ENCODE peak calls at places on chromosomes 6 and 20, in seven cellular contexts. R, L, G, O, A, H and M are unnamed samples. For H3K27me3, the result is how much of the 10 kb centered on the place peaks cover.

GRCh38 chr6:30570263-30570662 is 979 bp upstream of the ABCF1 start:
- DNase-seq in R (no peak), L (no peak), G (no peak), O (no peak), A (no peak), H (no peak), M (no peak)

GRCh38 chr6:148109732-148110131 is 232.9 kb upstream of the SASH1 start:
- DNase-seq in R (peak), L (no peak), G (no peak), O (no peak), A (no peak), H (no peak), M (no peak)

GRCh38 chr20:64168381-64169088 is 4.3 kb downstream of the MYT1 start:
- DNase-seq in R (no peak), L (no peak), G (no peak), O (no peak), A (no peak), H (no peak), M (no peak)

GRCh38 chr20:3763691-3764601 is 3.6 kb downstream of the ADISSP start:
- DNase-seq in R (no peak), L (no peak), G (no peak), O (no peak), A (peak), H (no peak), M (no peak)

GRCh38 chr6:47651505-47651944 is 46.9 kb upstream of the ADGRF4 start:
- DNase-seq in R (no peak), L (no peak), G (no peak), O (no peak), A (no peak), H (no peak), M (no peak)

GRCh38 chr20:34210271-34210670 is 31.0 kb upstream of the ASIP start:
- DNase-seq in R (no peak), L (no peak), G (no peak), O (no peak), A (no peak), H (no peak), M (no peak)

GRCh38 chr6:10412165-10412947 is 2.5 kb downstream of the TFAP2A start:
- DNase-seq in R (no peak), L (no peak), G (no peak), O (no peak), A (no peak), H (peak), M (no peak)

GRCh38 chr6:52749546-52750152 is 13.6 kb downstream of the GSTA2 start:
- DNase-seq in R (no peak), L (no peak), G (no peak), O (no peak), A (peak), H (no peak), M (no peak)

GRCh38 chr20:59939052-59939878 is 840 bp downstream of the PPP1R3D start:
- DNase-seq in R (no peak), L (no peak), G (peak), O (peak), A (no peak), H (peak), M (no peak)

GRCh38 chr6:117050301-117050700 is 173.3 kb downstream of the RFX6 start:
- DNase-seq in R (no peak), L (no peak), G (no peak), O (no peak), A (no peak), H (no peak), M (no peak)

GRCh38 chr6:30356519-30356918 is 11.6 kb downstream of the RPP21 start:
- DNase-seq in R (no peak), L (no peak), G (no peak), O (no peak), A (no peak), H (no peak), M (no peak)

GRCh38 chr6:170286934-170287265 is 4.0 kb downstream of the DLL1 start:
- DNase-seq in R (no peak), L (no peak), G (no peak), O (no peak), A (no peak), H (no peak), M (no peak)
- H3K27me3 ChIP-seq in R (half or more), L (under half), G (under half), O (half or more), A (under half), H (under half), M (under half)

GRCh38 chr6:79543886-79544285 is 6.7 kb upstream of the LCA5 start:
- DNase-seq in R (no peak), L (no peak), G (no peak), O (no peak), A (no peak), H (no peak), M (no peak)

GRCh38 chr6:79544299-79544927 is 7.2 kb upstream of the LCA5 start:
- DNase-seq in R (peak), L (no peak), G (no peak), O (no peak), A (no peak), H (no peak), M (no peak)

GRCh38 chr6:79548310-79548709 is 11.1 kb upstream of the LCA5 start:
- DNase-seq in R (no peak), L (no peak), G (no peak), O (no peak), A (no peak), H (no peak), M (no peak)

GRCh38 chr6:79544939-79545450 is 7.8 kb upstream of the LCA5 start:
- DNase-seq in R (peak), L (peak), G (no peak), O (peak), A (peak), H (peak), M (peak)

GRCh38 chr6:79546186-79546585 is 9.0 kb upstream of the LCA5 start:
- DNase-seq in R (no peak), L (no peak), G (no peak), O (no peak), A (no peak), H (no peak), M (no peak)
- H3K27ac ChIP-seq in R (no peak), L (peak), G (no peak), O (peak), A (no peak), H (no peak), M (no peak)

DNA sequence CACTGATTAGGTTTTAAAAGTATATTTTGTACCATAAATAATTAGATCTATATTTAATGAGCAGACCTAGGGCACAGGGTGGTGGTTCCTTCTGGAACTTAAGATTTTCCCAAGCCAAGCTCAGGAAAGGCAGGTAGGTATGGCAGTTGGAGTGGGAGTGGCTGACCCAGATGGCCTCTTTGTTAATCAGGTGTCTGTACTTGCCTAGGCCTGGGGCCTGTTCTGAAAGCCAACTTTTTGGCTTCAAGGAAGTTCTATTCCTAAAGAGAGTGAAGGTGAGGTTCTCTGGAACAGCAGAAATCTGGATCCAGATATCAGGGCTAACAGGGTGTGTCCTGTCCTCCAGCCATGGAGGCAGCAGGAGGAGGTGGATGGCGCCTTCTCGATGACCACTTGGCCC is 44.9 kb downstream of the VEGFA start:
- DNase-seq in R (no peak), L (no peak), G (no peak), O (no peak), A (no peak), H (no peak), M (no peak)
- H3K27me3 ChIP-seq in R (under half), L (under half), G (under half), O (under half), A (under half), H (under half), M (under half)

GRCh38 chr6:26550250-26550993 is 12.3 kb downstream of the HMGN4 start:
- DNase-seq in R (peak), L (no peak), G (no peak), O (peak), A (peak), H (peak), M (no peak)
- H3K27ac ChIP-seq in R (no peak), L (no peak), G (no peak), O (no peak), A (peak), H (peak), M (no peak)